ENCODE peak calls at places on chromosome 5, in six cellular contexts. P, M, H, K, Y and J are unnamed samples.

GRCh38 chr5:171442287-171443042 is 23.0 kb downstream of the FGF18 start:
- DNase-seq in M (peak), H (no peak), K (no peak), Y (no peak), P (no peak), J (no peak)

GRCh38 chr5:115497200-115497599 is 47.4 kb downstream of the FEM1C start:
- DNase-seq in Y (no peak), P (no peak), K (no peak), M (no peak), H (no peak), J (no peak)

GRCh38 chr5:38888023-38888422 is 42.2 kb downstream of the OSMR start:
- DNase-seq in K (no peak), P (no peak), M (no peak), Y (no peak), H (no peak), J (no peak)

GRCh38 chr5:116645627-116646026 is 71.0 kb upstream of the SEMA6A start:
- DNase-seq in M (no peak), H (no peak), K (no peak), Y (no peak), P (no peak), J (no peak)

GRCh38 chr5:124883686-124884085 is 137.2 kb upstream of the ZNF608 start:
- DNase-seq in Y (no peak), M (no peak), P (no peak), K (no peak), H (no peak), J (no peak)

GRCh38 chr5:62477801-62478200 is 65.2 kb downstream of the IPO11 start:
- DNase-seq in H (no peak), M (peak), K (no peak), P (no peak), Y (no peak), J (no peak)

GRCh38 chr5:162096448-162096847 is 28.9 kb downstream of the GABRG2 start:
- DNase-seq in P (no peak), H (no peak), K (no peak), Y (no peak), M (no peak), J (no peak)

GRCh38 chr5:43769576-43770352 is 166.8 kb downstream of the NNT start:
- DNase-seq in P (no peak), H (no peak), Y (no peak), M (peak), K (no peak), J (no peak)

GRCh38 chr5:150623152-150623877 is 17.1 kb upstream of the SYNPO start:
- DNase-seq in H (no peak), P (peak), Y (no peak), K (no peak), M (no peak), J (no peak)

GRCh38 chr5:7615566-7616061 is 219.7 kb downstream of the ADCY2 start:
- DNase-seq in H (no peak), P (no peak), K (no peak), Y (no peak), M (no peak), J (no peak)

GRCh38 chr5:146340260-146341081 is 1.8 kb downstream of the POU4F3 start:
- DNase-seq in Y (no peak), M (peak), K (peak), H (peak), P (peak), J (no peak)

GRCh38 chr5:89697581-89697980 is 712.0 kb downstream of the CETN3 start:
- DNase-seq in H (no peak), M (no peak), Y (no peak), P (no peak), K (no peak), J (no peak)

GRCh38 chr5:34484591-34485228 is 171.4 kb upstream of the RAI14 start:
- DNase-seq in P (no peak), M (no peak), H (no peak), K (no peak), Y (no peak), J (no peak)

GRCh38 chr5:15752886-15753285 is 252.9 kb downstream of the FBXL7 start:
- DNase-seq in H (no peak), K (no peak), M (peak), Y (no peak), P (peak), J (no peak)

GRCh38 chr5:149583394-149583793 is 2.1 kb downstream of the ARHGEF37 start:
- DNase-seq in K (no peak), P (no peak), H (no peak), M (peak), Y (no peak), J (peak)
- H3K27ac ChIP-seq in K (peak), P (no peak), H (peak), M (no peak), Y (no peak), J (peak)

GRCh38 chr5:72282878-72283277 is 37.2 kb downstream of the MRPS27 start:
- DNase-seq in K (no peak), M (peak), Y (no peak), H (no peak), P (peak), J (no peak)

GRCh38 chr5:72280655-72281069 is 39.4 kb downstream of the MRPS27 start:
- DNase-seq in H (no peak), P (peak), Y (no peak), M (peak), K (no peak), J (peak)

GRCh38 chr5:72283358-72283757 is 36.7 kb downstream of the MRPS27 start:
- DNase-seq in P (no peak), Y (no peak), K (no peak), H (no peak), M (peak), J (no peak)

GRCh38 chr5:72281764-72282499 is 38.1 kb downstream of the MRPS27 start:
- DNase-seq in Y (no peak), M (peak), P (peak), K (no peak), H (no peak), J (no peak)

GRCh38 chr5:72281430-72281763 is 38.6 kb downstream of the MRPS27 start:
- DNase-seq in P (no peak), K (no peak), Y (no peak), M (no peak), H (no peak), J (no peak)
- H3K27ac ChIP-seq in P (peak), K (no peak), Y (no peak), M (no peak), H (no peak), J (no peak)

GRCh38 chr5:35853652-35854051 is 3.0 kb upstream of the IL7R start:
- DNase-seq in M (peak), Y (peak), K (no peak), P (no peak), H (no peak), J (no peak)
- H3K27ac ChIP-seq in M (no peak), Y (peak), K (peak), P (no peak), H (no peak), J (no peak)

GRCh38 chr5:73067213-73067612 is 53.2 kb upstream of the TMEM171 start:
- DNase-seq in M (no peak), H (no peak), P (no peak), Y (no peak), K (no peak), J (no peak)
- H3K27ac ChIP-seq in M (no peak), H (no peak), P (no peak), Y (no peak), K (no peak), J (no peak)

GRCh38 chr5:53109436-53110127 is at the start of gene MOCS2:
- DNase-seq in P (peak), M (peak), K (peak), H (peak), Y (peak), J (peak)
- H3K27ac ChIP-seq in P (peak), M (peak), K (peak), H (peak), Y (peak), J (peak)